ENCODE peak calls at places on chromosomes 11 and 22, in five cellular contexts. V is heart right ventricle, U is AG04450, N is kidney, L is dorsolateral prefrontal cortex. M is an unnamed sample.

GRCh38 chr11:22670803-22671202 is 4.4 kb downstream of the GAS2 start:
- DNase-seq in N (no peak), V (no peak), U (no peak), L (no peak), M (no peak)

GRCh38 chr22:23774922-23775436 is 2.3 kb downstream of the MMP11 start:
- DNase-seq in V (no peak), N (no peak), U (no peak), L (no peak), M (no peak)

GRCh38 chr22:23754980-23755636 is 883 bp upstream of the VPREB3 start:
- DNase-seq in N (no peak), U (no peak), L (no peak), V (no peak), M (no peak)

GRCh38 chr11:61885166-61885778 is 6.1 kb downstream of the FADS3 start:
- DNase-seq in L (no peak), U (no peak), N (no peak), V (no peak), M (no peak)

GRCh38 chr11:130037881-130038601 is 31.7 kb upstream of the APLP2 start:
- DNase-seq in L (no peak), V (no peak), U (no peak), N (no peak), M (no peak)

GRCh38 chr11:103806130-103806900 is 230.1 kb upstream of the DDI1 start:
- DNase-seq in N (no peak), L (no peak), V (no peak), U (peak; percentile 58), M (peak; percentile 51)

GRCh38 chr11:84714316-84714780 is 912.8 kb downstream of the DLG2 start:
- DNase-seq in N (no peak), L (peak; percentile 29), V (peak; percentile 23), U (no peak), M (no peak)

GRCh38 chr22:25919452-25919851 is 177.5 kb downstream of the MYO18B start:
- DNase-seq in V (no peak), U (no peak), L (no peak), N (no peak), M (no peak)

GRCh38 chr11:92296138-92296515 is 71.5 kb downstream of the FAT3 start:
- DNase-seq in N (no peak), L (no peak), U (no peak), V (no peak), M (no peak)

GRCh38 chr11:9982796-9983579 is 311.0 kb downstream of the SBF2 start:
- DNase-seq in V (no peak), N (no peak), L (no peak), U (no peak), M (no peak)

GRCh38 chr11:123729602-123730001 is 11.9 kb downstream of the ZNF202 start:
- DNase-seq in U (no peak), N (no peak), V (no peak), L (no peak), M (no peak)

GRCh38 chr22:46907578-46908215 is 145.2 kb downstream of the TBC1D22A start:
- DNase-seq in L (no peak), V (no peak), N (peak; percentile 62), U (no peak), M (no peak)

GRCh38 chr22:31104869-31105268 is 2.5 kb downstream of the SELENOM start:
- DNase-seq in V (peak; percentile 34), N (no peak), U (no peak), L (no peak), M (no peak)

GRCh38 chr11:105219670-105220069 is 80.1 kb upstream of the CARD18 start:
- DNase-seq in U (no peak), L (no peak), N (no peak), V (no peak), M (no peak)

GRCh38 chr11:105220175-105220574 is 80.6 kb upstream of the CARD18 start:
- DNase-seq in U (no peak), L (no peak), V (no peak), N (no peak), M (no peak)

GRCh38 chr11:105211806-105212531 is 72.4 kb upstream of the CARD18 start:
- DNase-seq in N (no peak), V (no peak), U (no peak), L (no peak), M (no peak)

GRCh38 chr11:105219269-105219668 is 79.7 kb upstream of the CARD18 start:
- DNase-seq in N (no peak), V (no peak), U (no peak), L (no peak), M (no peak)

DNA sequence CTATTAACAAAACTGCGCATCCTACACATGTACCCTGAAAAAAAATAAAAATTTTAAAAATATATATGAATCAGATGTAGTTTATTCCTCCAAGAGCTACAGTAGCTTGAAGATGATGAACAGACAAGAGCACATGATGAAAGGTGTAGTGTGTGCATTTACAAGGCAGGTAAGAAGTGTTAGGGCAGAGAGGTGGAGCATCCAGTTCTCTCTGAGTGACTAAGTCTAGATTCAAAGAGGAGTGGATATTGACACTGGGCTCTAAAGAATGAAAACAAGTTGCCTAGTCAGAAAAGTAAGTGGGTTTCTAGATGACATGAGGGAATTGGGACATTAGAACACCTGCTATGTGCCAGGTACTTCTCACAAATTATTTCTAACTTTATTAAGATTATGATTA is 76.0 kb upstream of the CARD18 start:
- DNase-seq in V (no peak), U (no peak), L (no peak), N (no peak), M (no peak)
- H3K4me3 ChIP-seq in V (no peak overlapping the region), U (no peak overlapping the region), L (no peak overlapping the region), N (no peak overlapping the region), M (no peak overlapping the region)

GRCh38 chr11:96054870-96055705 is 131.2 kb upstream of the MTMR2 start:
- DNase-seq in V (no peak), L (no peak), U (no peak), N (no peak), M (no peak)

GRCh38 chr11:96049426-96049825 is 125.5 kb upstream of the MTMR2 start:
- DNase-seq in V (no peak), N (no peak), L (no peak), U (no peak), M (no peak)

GRCh38 chr11:96051820-96052219 is 127.9 kb upstream of the MTMR2 start:
- DNase-seq in N (no peak), L (no peak), U (no peak), V (no peak), M (no peak)

GRCh38 chr11:96052921-96053631 is 129.2 kb upstream of the MTMR2 start:
- DNase-seq in V (no peak), N (no peak), U (no peak), L (no peak), M (no peak)

DNA sequence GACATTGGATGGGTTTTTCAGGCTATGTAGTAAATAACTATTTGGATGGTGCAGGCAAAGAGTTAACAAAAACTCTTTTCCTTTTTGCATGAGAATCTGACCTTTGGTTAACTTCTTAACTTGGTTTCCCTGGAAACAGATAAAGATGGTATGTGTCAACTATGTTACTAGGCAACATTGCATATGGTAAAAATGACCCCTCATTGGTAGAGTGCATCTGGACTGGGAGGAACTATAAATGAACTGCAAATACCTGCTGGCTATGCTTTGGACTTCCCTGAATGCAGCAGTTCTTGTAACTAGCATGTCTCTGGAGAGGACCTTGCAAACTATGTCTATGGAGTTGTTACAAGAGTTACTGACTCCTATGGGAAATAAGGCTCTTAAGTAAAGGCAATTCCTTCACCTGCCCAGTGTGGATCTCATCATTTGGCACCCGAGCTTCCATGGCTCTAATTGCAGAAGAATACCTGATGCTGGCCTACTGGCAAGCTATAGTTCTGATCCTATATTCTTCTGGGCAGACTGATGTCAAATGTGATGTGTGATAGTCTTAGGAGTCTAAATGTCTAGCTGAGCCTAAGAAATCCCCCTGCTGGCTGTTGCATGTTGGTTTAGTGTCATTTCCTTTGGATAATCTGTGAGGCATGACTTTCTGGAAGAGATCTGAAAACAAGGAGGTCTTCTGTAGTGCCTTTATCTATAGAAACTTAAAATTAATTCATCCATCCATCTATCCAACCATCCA is 126.7 kb upstream of the MTMR2 start:
- DNase-seq in N (no peak), L (no peak), U (no peak), V (no peak), M (no peak)
- TF ChIP-seq CTCF in N (no peak), L (no peak), U (no peak), V (no peak), M (no peak)

DNA sequence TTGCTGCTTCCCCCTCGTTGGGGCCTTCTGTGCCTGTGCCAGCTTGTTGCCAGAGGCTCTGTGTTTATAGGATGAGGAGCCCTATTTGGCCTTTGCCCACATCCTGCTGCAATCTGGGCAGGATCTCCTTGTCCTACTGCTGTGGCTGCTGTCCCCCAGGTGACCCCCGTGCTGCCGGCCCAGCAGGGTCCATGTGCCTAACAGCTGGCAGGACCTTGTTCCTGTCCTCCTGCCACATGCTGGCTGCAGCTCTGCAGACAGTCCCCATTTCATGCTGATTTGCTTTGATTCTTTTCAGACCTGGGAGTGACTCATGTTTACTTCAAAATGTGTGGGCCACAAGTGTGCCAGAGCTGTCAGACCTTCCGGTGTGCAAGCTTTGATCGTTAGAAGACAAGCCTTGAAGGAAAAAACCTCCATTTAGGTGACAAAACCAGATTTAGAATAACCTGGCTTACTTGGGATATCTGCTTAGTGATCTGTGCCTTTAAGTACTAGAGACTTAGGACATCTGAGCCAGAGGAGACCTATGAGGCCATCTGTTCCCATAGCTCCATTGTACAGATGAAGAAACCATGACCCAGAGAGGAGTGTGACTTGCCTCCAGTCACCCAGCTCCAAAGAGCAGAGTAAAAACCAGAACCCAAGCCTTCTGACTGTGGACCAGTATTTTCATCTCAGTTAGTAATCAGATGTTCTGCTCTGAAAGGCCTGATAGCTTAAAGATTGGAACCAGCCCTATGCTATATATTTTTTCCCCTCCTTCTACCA is 11.1 kb downstream of the NAV2 start:
- DNase-seq in L (no peak), V (peak; percentile 20), U (no peak), N (peak; percentile 72), M (no peak)
- H3K4me3 ChIP-seq in L (no peak overlapping the region), V (no peak overlapping the region), U (no peak overlapping the region), N (no peak overlapping the region), M (no peak overlapping the region)

DNA sequence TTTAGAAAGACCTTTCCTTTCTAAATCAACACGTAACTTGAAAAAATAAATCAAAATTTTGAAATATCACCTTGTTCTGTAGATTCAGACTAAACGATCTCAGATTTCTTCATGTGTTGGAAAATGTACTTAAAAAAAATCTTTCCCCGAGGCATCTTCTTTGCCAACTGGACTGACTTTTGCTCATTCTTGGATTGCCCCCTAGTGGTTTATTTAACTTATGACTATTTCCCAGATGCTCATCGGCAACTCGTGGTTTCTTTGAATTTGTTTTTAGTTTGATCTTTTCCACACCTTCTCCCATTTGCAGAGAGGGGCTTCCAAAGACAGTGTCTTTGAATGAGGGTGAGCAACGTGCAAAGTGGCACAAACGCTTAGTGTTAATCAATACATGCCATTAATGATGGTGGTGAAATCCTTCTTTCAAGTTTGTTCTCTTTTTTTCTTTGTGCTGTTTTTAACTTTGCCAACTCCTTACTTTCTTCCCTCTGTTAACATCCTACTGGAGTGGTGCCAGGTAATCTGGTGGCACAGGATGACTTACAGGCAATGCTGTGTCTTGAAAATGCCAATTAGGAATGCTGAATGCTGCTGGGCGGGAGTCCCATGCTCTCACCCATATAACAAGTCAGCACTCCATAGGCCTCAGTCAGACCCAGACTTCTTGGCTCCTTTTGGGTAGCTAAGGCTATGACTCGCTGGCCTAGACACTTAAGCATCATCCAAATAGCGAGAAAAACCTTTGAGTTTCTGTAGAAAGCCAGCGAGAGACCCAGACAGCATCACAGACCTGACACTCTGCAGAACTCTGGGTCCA is 18.3 kb downstream of the PRSS23 start:
- DNase-seq in N (no peak), L (no peak), U (peak; percentile 57), V (no peak), M (peak; percentile 46)
- TF ChIP-seq CTCF in N (peak; percentile 77), L (peak; percentile 93), U (peak; percentile 64), V (peak; percentile 75), M (peak; percentile 58)

GRCh38 chr22:45162531-45162930 is 1.2 kb upstream of the NUP50 start:
- DNase-seq in U (no peak), L (no peak), N (no peak), V (no peak), M (no peak)
- H3K4me3 ChIP-seq in U (peak overlapping the region; percentile 88), L (peak overlapping the region; percentile 85), N (peak overlapping the region; percentile 77), V (peak overlapping the region; percentile 89), M (peak overlapping the region; percentile 75)

GRCh38 chr22:42614312-42615091 is at the start of gene POLDIP3:
- DNase-seq in N (peak; percentile 100), L (peak; percentile 99), U (peak; percentile 97), V (peak; percentile 99), M (peak; percentile 93)
- TF ChIP-seq CTCF in N (peak; percentile 26), L (peak; percentile 65), U (peak; percentile 31), V (peak; percentile 41), M (peak; percentile 35)